ENCODE peak calls at places on chromosomes 2 and 18, in seven cellular contexts. One of them, this sample, is unnamed.

GRCh38 chr18:48739266-48740067 is 200.6 kb downstream of the CTIF start:
- DNase-seq in T1000: no peak
- DNase-seq in stimulated activated naive B cell treated with anti-CD40 and anti-IgM and Interleukin-4, amounts not matched to agents 10 μg/mL and 1 μg/mL and 100 μg/mL, for 72 hours: no peak
- DNase-seq in activated gamma-delta T cell treated with Interleukin-2 at 50 U/mL for 16 hours: no peak
- DNase-seq in T-helper 9 cell: no peak
- DNase-seq in endodermal cell: no peak
- DNase-seq in hepatocyte: no peak
- DNase-seq in this sample: no peak

GRCh38 chr2:73418343-73418742 is 32.7 kb downstream of the ALMS1 start:
- DNase-seq in T1000: no peak
- DNase-seq in stimulated activated naive B cell treated with anti-CD40 and anti-IgM and Interleukin-4, amounts not matched to agents 10 μg/mL and 1 μg/mL and 100 μg/mL, for 72 hours: no peak
- DNase-seq in activated gamma-delta T cell treated with Interleukin-2 at 50 U/mL for 16 hours: no peak
- DNase-seq in T-helper 9 cell: no peak
- DNase-seq in endodermal cell: no peak
- DNase-seq in hepatocyte: peak; percentile 51
- DNase-seq in this sample: no peak

GRCh38 chr2:28395334-28396061 is 2.8 kb downstream of the FOSL2 start:
- DNase-seq in T1000: no peak
- DNase-seq in stimulated activated naive B cell treated with anti-CD40 and anti-IgM and Interleukin-4, amounts not matched to agents 10 μg/mL and 1 μg/mL and 100 μg/mL, for 72 hours: no peak
- DNase-seq in activated gamma-delta T cell treated with Interleukin-2 at 50 U/mL for 16 hours: no peak
- DNase-seq in T-helper 9 cell: no peak
- DNase-seq in endodermal cell: no peak
- DNase-seq in hepatocyte: peak; percentile 66
- DNase-seq in this sample: no peak

GRCh38 chr2:172423120-172423519 is 4.3 kb upstream of the ITGA6 start:
- DNase-seq in T1000: no peak
- DNase-seq in stimulated activated naive B cell treated with anti-CD40 and anti-IgM and Interleukin-4, amounts not matched to agents 10 μg/mL and 1 μg/mL and 100 μg/mL, for 72 hours: no peak
- DNase-seq in activated gamma-delta T cell treated with Interleukin-2 at 50 U/mL for 16 hours: no peak
- DNase-seq in T-helper 9 cell: no peak
- DNase-seq in endodermal cell: no peak
- DNase-seq in hepatocyte: no peak
- DNase-seq in this sample: no peak

GRCh38 chr2:26668041-26668440 is 24.5 kb upstream of the KCNK3 start:
- DNase-seq in T1000: no peak
- DNase-seq in stimulated activated naive B cell treated with anti-CD40 and anti-IgM and Interleukin-4, amounts not matched to agents 10 μg/mL and 1 μg/mL and 100 μg/mL, for 72 hours: no peak
- DNase-seq in activated gamma-delta T cell treated with Interleukin-2 at 50 U/mL for 16 hours: no peak
- DNase-seq in T-helper 9 cell: no peak
- DNase-seq in endodermal cell: peak; percentile 18
- DNase-seq in hepatocyte: no peak
- DNase-seq in this sample: no peak

GRCh38 chr2:75403991-75404428 is 156.7 kb downstream of the EVA1A start:
- DNase-seq in T1000: no peak
- DNase-seq in stimulated activated naive B cell treated with anti-CD40 and anti-IgM and Interleukin-4, amounts not matched to agents 10 μg/mL and 1 μg/mL and 100 μg/mL, for 72 hours: no peak
- DNase-seq in activated gamma-delta T cell treated with Interleukin-2 at 50 U/mL for 16 hours: no peak
- DNase-seq in T-helper 9 cell: no peak
- DNase-seq in endodermal cell: no peak
- DNase-seq in hepatocyte: peak; percentile 53
- DNase-seq in this sample: no peak

GRCh38 chr2:31332521-31332920 is 82.0 kb downstream of the XDH start:
- DNase-seq in T1000: no peak
- DNase-seq in stimulated activated naive B cell treated with anti-CD40 and anti-IgM and Interleukin-4, amounts not matched to agents 10 μg/mL and 1 μg/mL and 100 μg/mL, for 72 hours: no peak
- DNase-seq in activated gamma-delta T cell treated with Interleukin-2 at 50 U/mL for 16 hours: no peak
- DNase-seq in T-helper 9 cell: no peak
- DNase-seq in endodermal cell: no peak
- DNase-seq in hepatocyte: no peak
- DNase-seq in this sample: no peak

GRCh38 chr2:20167356-20167755 is 57.6 kb downstream of the SDC1 start:
- DNase-seq in T1000: no peak
- DNase-seq in stimulated activated naive B cell treated with anti-CD40 and anti-IgM and Interleukin-4, amounts not matched to agents 10 μg/mL and 1 μg/mL and 100 μg/mL, for 72 hours: no peak
- DNase-seq in activated gamma-delta T cell treated with Interleukin-2 at 50 U/mL for 16 hours: no peak
- DNase-seq in T-helper 9 cell: no peak
- DNase-seq in endodermal cell: peak; percentile 45
- DNase-seq in hepatocyte: no peak
- DNase-seq in this sample: no peak